ENCODE peak calls at places on chromosomes 13 and 19, in ten cellular contexts. E is K562, Q is psoas muscle, Y is kidney, H is tibial nerve, C is AG04450, W is esophagus muscularis mucosa, A is ovary, G is HCT116, S is pancreas. I is an unnamed sample. For H3K9me3, the result is how much of the 10 kb centered on the place peaks cover.

GRCh38 chr13:97385146-97385545 is 48.8 kb upstream of the RAP2A start:
- DNase-seq in E (no peak), Q (no peak), Y (no peak), H (no peak), C (no peak), W (no peak), A (no peak), G (no peak), S (no peak), I (no peak)

GRCh38 chr19:7138402-7138801 is 68.9 kb downstream of the ZNF557 start:
- DNase-seq in E (no peak), Q (no peak), Y (no peak), H (no peak), C (no peak), W (no peak), A (no peak), G (no peak), S (no peak), I (no peak)

GRCh38 chr19:58395220-58395978 is at the start of gene RNF225:
- DNase-seq in E (peak), Q (no peak), Y (peak), H (no peak), C (no peak), W (no peak), A (peak), G (no peak), S (no peak), I (no peak)

GRCh38 chr13:39250440-39250839 is 212.2 kb downstream of the NHLRC3 start:
- DNase-seq in E (no peak), Q (no peak), Y (no peak), H (no peak), C (no peak), W (no peak), A (no peak), G (no peak), S (no peak), I (no peak)

GRCh38 chr13:85798999-85799646 is at the start of gene SLITRK6:
- DNase-seq in E (no peak), Q (no peak), Y (no peak), H (no peak), C (peak), W (no peak), A (no peak), G (peak), S (no peak), I (no peak)

GRCh38 chr19:2434721-2435265 is 7.4 kb upstream of the TIMM13 start:
- DNase-seq in E (no peak), Q (no peak), Y (no peak), H (no peak), C (no peak), W (no peak), A (peak), G (no peak), S (peak), I (no peak)

GRCh38 chr19:43525836-43526771 is 897 bp downstream of the ETHE1 start:
- DNase-seq in E (no peak), Q (peak), Y (peak), H (no peak), C (no peak), W (no peak), A (peak), G (no peak), S (no peak), I (no peak)

GRCh38 chr13:26872444-26873173 is 112.0 kb upstream of the GPR12 start:
- DNase-seq in E (peak), Q (no peak), Y (no peak), H (no peak), C (no peak), W (no peak), A (no peak), G (peak), S (no peak), I (peak)

GRCh38 chr13:84443463-84443862 is 561.2 kb upstream of the SLITRK1 start:
- DNase-seq in E (no peak), Q (no peak), Y (no peak), H (no peak), C (no peak), W (no peak), A (no peak), G (no peak), S (no peak), I (no peak)

GRCh38 chr13:110354209-110354627 is 47.1 kb downstream of the COL4A2 start:
- DNase-seq in E (no peak), Q (no peak), Y (no peak), H (no peak), C (no peak), W (no peak), A (no peak), G (no peak), S (no peak), I (no peak)

GRCh38 chr13:87356314-87356713 is 314.9 kb upstream of the SLITRK5 start:
- DNase-seq in E (no peak), Q (no peak), Y (no peak), H (no peak), C (no peak), W (no peak), A (no peak), G (no peak), S (no peak), I (no peak)

GRCh38 chr19:4744451-4745170 is 21.0 kb upstream of the DPP9 start:
- DNase-seq in E (peak), Q (no peak), Y (no peak), H (peak), C (peak), W (no peak), A (peak), G (no peak), S (no peak), I (no peak)

GRCh38 chr19:35090795-35091214 is 24.8 kb upstream of the FXYD3 start:
- DNase-seq in E (no peak), Q (no peak), Y (no peak), H (no peak), C (no peak), W (no peak), A (no peak), G (no peak), S (peak), I (no peak)

GRCh38 chr13:44271031-44271433 is 102.6 kb upstream of the SERP2 start:
- DNase-seq in E (peak), Q (no peak), Y (no peak), H (peak), C (peak), W (no peak), A (no peak), G (no peak), S (no peak), I (no peak)

GRCh38 chr19:1223018-1223855 is 14.6 kb downstream of the CBARP start:
- DNase-seq in E (no peak), Q (peak), Y (no peak), H (no peak), C (no peak), W (no peak), A (no peak), G (no peak), S (peak), I (no peak)

GRCh38 chr13:21020176-21020575 is 41.2 kb downstream of the LATS2 start:
- DNase-seq in E (no peak), Q (no peak), Y (no peak), H (no peak), C (no peak), W (no peak), A (no peak), G (no peak), S (no peak), I (no peak)

GRCh38 chr13:33740134-33740538 is 77.8 kb upstream of the RFC3 start:
- DNase-seq in E (no peak), Q (no peak), Y (no peak), H (no peak), C (no peak), W (no peak), A (no peak), G (no peak), S (no peak), I (no peak)

GRCh38 chr19:2385053-2385721 is 25.1 kb downstream of the TMPRSS9 start:
- DNase-seq in E (peak), Q (peak), Y (peak), H (no peak), C (peak), W (no peak), A (no peak), G (peak), S (peak), I (no peak)

GRCh38 chr13:109205315-109205714 is 575.9 kb downstream of the MYO16 start:
- DNase-seq in E (no peak), Q (no peak), Y (no peak), H (no peak), C (no peak), W (no peak), A (no peak), G (no peak), S (no peak), I (no peak)

GRCh38 chr19:7288977-7289376 is 5.2 kb downstream of the INSR start:
- DNase-seq in E (no peak), Q (no peak), Y (no peak), H (no peak), C (no peak), W (no peak), A (no peak), G (no peak), S (no peak), I (no peak)

GRCh38 chr13:98141091-98141490 is 1.8 kb upstream of the FARP1 start:
- DNase-seq in E (no peak), Q (no peak), Y (no peak), H (no peak), C (no peak), W (no peak), A (no peak), G (no peak), S (no peak), I (no peak)

GRCh38 chr13:107301724-107302374 is 733.9 kb upstream of the ARGLU1 start:
- DNase-seq in E (no peak), Q (no peak), Y (no peak), H (no peak), C (no peak), W (no peak), A (no peak), G (no peak), S (no peak), I (no peak)

GRCh38 chr19:38062959-38063786 is 156.2 kb downstream of the SIPA1L3 start:
- DNase-seq in E (no peak), Q (no peak), Y (no peak), H (no peak), C (no peak), W (no peak), A (peak), G (no peak), S (no peak), I (no peak)

DNA sequence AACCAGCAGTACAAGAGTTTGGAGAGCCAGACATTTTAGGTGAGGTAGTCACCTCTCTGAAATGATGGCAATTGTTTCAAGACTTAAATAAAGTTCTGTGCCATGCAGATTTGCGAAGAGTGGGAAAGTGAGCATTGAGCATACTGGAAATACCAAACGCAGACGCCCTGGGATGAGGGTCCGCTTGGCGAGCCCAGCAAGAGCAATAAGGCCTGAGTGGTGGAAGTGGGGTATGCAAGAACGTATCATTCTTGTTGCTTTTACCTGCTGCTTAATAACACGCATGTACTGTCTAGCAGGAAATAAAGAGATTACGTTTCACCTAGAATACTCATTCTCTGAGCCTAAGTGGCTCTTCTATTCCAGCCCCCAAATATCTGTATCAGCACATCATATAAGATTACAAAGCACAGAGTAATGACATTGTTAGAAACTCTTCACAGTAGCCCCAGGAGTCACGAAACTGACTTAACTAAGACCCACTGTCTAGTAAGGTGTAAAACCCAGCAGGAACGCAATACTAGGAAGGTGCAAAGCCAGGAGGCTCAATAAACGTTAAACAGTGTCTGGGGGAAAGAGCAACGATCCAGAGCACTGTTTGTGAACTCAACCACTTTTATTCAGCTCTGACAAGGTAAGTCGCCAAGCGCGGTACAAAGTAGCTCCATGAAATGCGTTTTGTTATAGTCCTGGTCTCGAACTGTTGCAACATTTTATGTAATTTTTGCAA is 1.3 kb downstream of the RCBTB2 start:
- DNase-seq in E (no peak), Q (no peak), Y (no peak), H (no peak), C (no peak), W (no peak), A (no peak), G (no peak), S (no peak), I (peak)
- H3K27ac ChIP-seq in E (peak), Q (peak), Y (peak), H (peak), C (peak), W (peak), A (peak), G (no peak), S (peak), I (peak)

GRCh38 chr13:31048521-31048920 is 113.2 kb downstream of the HSPH1 start:
- DNase-seq in E (no peak), Q (no peak), Y (no peak), H (no peak), C (no peak), W (no peak), A (no peak), G (no peak), S (no peak), I (no peak)

GRCh38 chr13:31044658-31045620 is 112.5 kb downstream of the TEX26 start:
- DNase-seq in E (no peak), Q (no peak), Y (no peak), H (no peak), C (no peak), W (no peak), A (no peak), G (peak), S (no peak), I (no peak)

GRCh38 chr13:31046711-31047279 is 114.3 kb downstream of the TEX26 start:
- DNase-seq in E (no peak), Q (no peak), Y (no peak), H (no peak), C (no peak), W (no peak), A (peak), G (no peak), S (no peak), I (no peak)

GRCh38 chr13:31043891-31044657 is 111.6 kb downstream of the TEX26 start:
- DNase-seq in E (peak), Q (peak), Y (peak), H (peak), C (peak), W (peak), A (peak), G (peak), S (peak), I (peak)

DNA sequence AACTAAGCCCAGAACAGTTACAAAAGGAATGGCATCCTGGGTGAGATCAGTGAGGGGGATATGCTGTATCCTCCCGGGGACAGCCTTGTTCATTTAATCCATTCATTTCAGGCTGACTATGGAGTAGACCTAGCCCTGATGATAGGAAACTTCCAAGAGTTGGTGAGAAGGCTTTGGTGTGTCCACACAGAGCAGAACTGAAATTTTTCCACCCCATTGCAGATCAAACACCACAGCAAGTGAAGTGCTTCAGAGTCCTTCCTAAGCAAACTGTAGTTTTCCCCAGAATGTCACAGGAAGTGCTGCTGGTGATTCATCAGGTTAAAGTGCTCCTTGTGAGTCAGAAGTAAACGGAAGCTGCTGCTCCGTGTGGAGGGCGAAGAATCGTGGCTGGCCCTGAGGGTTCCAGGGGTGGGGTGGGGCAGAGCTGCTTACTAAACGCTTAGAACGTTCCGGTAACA is 113.2 kb downstream of the TEX26 start:
- DNase-seq in E (peak), Q (peak), Y (peak), H (no peak), C (peak), W (no peak), A (peak), G (peak), S (no peak), I (peak)
- H3K9me3 ChIP-seq in E (under half), Q (under half), Y (under half), H (under half), C (under half), W (under half), A (under half), G (under half), S (under half), I (under half)

GRCh38 chr13:74131206-74131605 is 3.0 kb downstream of the KLF12 start:
- DNase-seq in E (no peak), Q (no peak), Y (no peak), H (no peak), C (no peak), W (no peak), A (no peak), G (no peak), S (no peak), I (no peak)

GRCh38 chr13:74132152-74132767 is 1.9 kb downstream of the KLF12 start:
- DNase-seq in E (no peak), Q (no peak), Y (no peak), H (no peak), C (no peak), W (no peak), A (no peak), G (no peak), S (no peak), I (no peak)

GRCh38 chr13:74134226-74134776 is at the start of gene KLF12:
- DNase-seq in E (peak), Q (peak), Y (peak), H (peak), C (peak), W (peak), A (peak), G (peak), S (peak), I (peak)

GRCh38 chr13:74133657-74134201 is 475 bp downstream of the KLF12 start:
- DNase-seq in E (no peak), Q (peak), Y (peak), H (peak), C (peak), W (peak), A (peak), G (peak), S (peak), I (peak)

DNA sequence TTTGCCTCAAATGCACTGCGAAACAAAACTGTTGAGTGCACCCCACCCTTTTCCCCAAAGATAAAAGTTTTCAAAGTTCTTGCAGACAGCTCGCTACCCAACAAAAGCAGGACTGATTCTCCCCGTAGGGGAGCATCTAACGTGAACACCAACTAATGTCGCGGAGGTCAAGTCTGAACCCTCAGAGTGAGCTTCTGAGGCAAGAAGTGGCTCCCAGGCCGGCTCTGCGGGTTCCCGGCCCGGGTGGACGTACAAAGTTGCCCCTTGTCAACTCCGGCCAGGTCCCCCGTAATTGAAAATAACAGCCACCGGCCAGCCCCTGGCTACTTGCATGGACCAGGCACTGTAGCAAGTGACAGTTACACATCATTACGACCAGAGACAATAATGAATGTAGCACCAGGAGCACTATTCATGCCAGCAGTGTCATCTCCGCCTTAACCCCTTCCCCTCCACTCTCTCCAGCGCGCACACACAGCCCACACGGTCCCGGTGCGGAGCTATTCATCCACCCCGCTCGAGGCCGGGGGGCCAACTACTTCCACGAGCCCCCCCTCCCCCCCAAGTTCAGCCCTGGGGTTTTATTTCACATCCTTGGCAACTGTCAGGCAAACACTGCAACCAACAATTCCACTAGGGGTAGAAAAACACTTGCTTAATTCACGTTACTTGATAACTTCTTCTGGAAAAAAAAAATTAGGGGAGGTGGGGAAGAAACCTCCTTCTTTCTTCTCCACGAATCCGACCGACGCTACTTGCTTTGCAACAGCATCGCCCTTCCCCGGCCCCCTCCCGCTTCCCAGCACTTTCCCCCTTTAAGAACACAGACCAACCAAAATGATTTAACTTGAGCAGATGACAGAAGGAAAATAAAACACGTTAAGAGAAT is 1.2 kb downstream of the KLF12 start:
- DNase-seq in E (no peak), Q (peak), Y (peak), H (no peak), C (no peak), W (no peak), A (peak), G (no peak), S (no peak), I (peak)
- TF ChIP-seq CTCF in E (no peak), Q (peak), Y (no peak), H (no peak), C (no peak), W (no peak), A (no peak), G (no peak), S (no peak), I (no peak)

DNA sequence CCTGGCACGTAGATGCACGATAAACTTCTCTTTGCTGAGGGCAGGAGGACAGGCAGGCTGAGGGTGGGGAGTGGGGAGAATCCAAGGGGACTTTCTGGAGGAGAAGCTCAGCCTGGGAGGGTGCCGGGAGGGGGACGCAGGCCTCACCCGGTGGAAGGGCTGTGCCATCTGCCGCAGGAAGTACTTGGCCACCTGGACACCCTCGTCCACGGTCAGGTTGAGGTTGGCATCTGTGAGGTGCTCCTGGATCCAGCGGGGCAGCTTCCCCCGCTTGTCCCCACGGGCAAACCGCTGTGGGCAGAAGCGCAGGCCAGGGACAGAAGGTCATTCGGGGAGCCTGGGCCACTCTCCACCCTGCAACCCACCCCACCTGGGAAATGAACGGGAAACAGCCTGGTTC is 11.5 kb downstream of the KLC3 start:
- DNase-seq in E (no peak), Q (no peak), Y (no peak), H (no peak), C (no peak), W (no peak), A (no peak), G (no peak), S (no peak), I (no peak)
- H3K27ac ChIP-seq in E (no peak), Q (no peak), Y (no peak), H (no peak), C (no peak), W (no peak), A (no peak), G (no peak), S (no peak), I (no peak)

GRCh38 chr19:55391702-55392615 is 6.2 kb downstream of the RPL28 start:
- DNase-seq in E (no peak), Q (no peak), Y (no peak), H (no peak), C (peak), W (no peak), A (no peak), G (no peak), S (no peak), I (no peak)

GRCh38 chr19:55391191-55391670 is 5.5 kb downstream of the RPL28 start:
- DNase-seq in E (peak), Q (no peak), Y (no peak), H (no peak), C (no peak), W (no peak), A (no peak), G (no peak), S (no peak), I (no peak)

GRCh38 chr19:55392820-55393219 is 7.1 kb downstream of the RPL28 start:
- DNase-seq in E (peak), Q (no peak), Y (no peak), H (no peak), C (no peak), W (no peak), A (no peak), G (no peak), S (no peak), I (no peak)

GRCh38 chr19:55390461-55390880 is 4.7 kb downstream of the RPL28 start:
- DNase-seq in E (peak), Q (no peak), Y (no peak), H (no peak), C (no peak), W (no peak), A (no peak), G (no peak), S (no peak), I (no peak)

GRCh38 chr19:55393362-55393761 is 7.6 kb downstream of the RPL28 start:
- DNase-seq in E (no peak), Q (no peak), Y (no peak), H (no peak), C (no peak), W (no peak), A (no peak), G (no peak), S (no peak), I (no peak)
- H3K9me3 ChIP-seq in E (under half), Q (under half), Y (under half), H (under half), C (under half), W (under half), A (under half), G (under half), S (under half), I (under half)

GRCh38 chr13:113863511-113864302 is at the start of gene GAS6:
- DNase-seq in E (peak), Q (peak), Y (peak), H (no peak), C (no peak), W (no peak), A (peak), G (no peak), S (peak), I (no peak)
- TF ChIP-seq CTCF in E (peak), Q (peak), Y (no peak), H (no peak), C (no peak), W (peak), A (no peak), G (no peak), S (no peak), I (no peak)

I was measured in CD4-positive, alpha-beta T cell.